ENCODE peak calls at places on chromosome 7, in four cellular contexts. One of them, this sample, is unnamed.

GRCh38 chr7:2258661-2259365 is 16.8 kb downstream of the NUDT1 start:
- DNase-seq in fibroblast of lung: no peak
- DNase-seq in tibial artery: no peak
- DNase-seq in upper lobe of left lung: no peak
- DNase-seq in this sample: no peak

GRCh38 chr7:2637505-2638223 is 5.9 kb downstream of the TTYH3 start:
- DNase-seq in upper lobe of left lung: peak; percentile 73
- DNase-seq in fibroblast of lung: no peak
- DNase-seq in tibial artery: peak; percentile 83
- DNase-seq in this sample: no peak

GRCh38 chr7:78702770-78703169 is 750.7 kb downstream of the MAGI2 start:
- DNase-seq in upper lobe of left lung: no peak
- DNase-seq in tibial artery: no peak
- DNase-seq in fibroblast of lung: peak; percentile 98
- DNase-seq in this sample: no peak

GRCh38 chr7:154744226-154744860 is 258.6 kb downstream of the PAXIP1 start:
- DNase-seq in fibroblast of lung: no peak
- DNase-seq in upper lobe of left lung: no peak
- DNase-seq in tibial artery: no peak
- DNase-seq in this sample: no peak

GRCh38 chr7:148303295-148304013 is 287.1 kb upstream of the C7orf33 start:
- DNase-seq in upper lobe of left lung: no peak
- DNase-seq in fibroblast of lung: peak; percentile 14
- DNase-seq in tibial artery: peak; percentile 77
- DNase-seq in this sample: no peak

GRCh38 chr7:90178166-90178565 is 23.9 kb downstream of the STEAP1 start:
- DNase-seq in tibial artery: no peak
- DNase-seq in upper lobe of left lung: no peak
- DNase-seq in fibroblast of lung: no peak
- DNase-seq in this sample: no peak

GRCh38 chr7:93120981-93121549 is 3.3 kb upstream of the SAMD9 start:
- DNase-seq in fibroblast of lung: no peak
- DNase-seq in tibial artery: no peak
- DNase-seq in upper lobe of left lung: no peak
- DNase-seq in this sample: no peak

GRCh38 chr7:75565129-75565528 is 73.0 kb downstream of the SPDYE5 start:
- DNase-seq in upper lobe of left lung: peak; percentile 48
- DNase-seq in tibial artery: no peak
- DNase-seq in fibroblast of lung: peak; percentile 96
- DNase-seq in this sample: no peak

GRCh38 chr7:117157121-117157870 is 165.6 kb downstream of the WNT2 start:
- DNase-seq in fibroblast of lung: peak; percentile 97
- DNase-seq in upper lobe of left lung: peak; percentile 26
- DNase-seq in tibial artery: peak; percentile 75
- DNase-seq in this sample: no peak

GRCh38 chr7:52911326-52911725 is 124.1 kb upstream of the POM121L12 start:
- DNase-seq in tibial artery: no peak
- DNase-seq in upper lobe of left lung: no peak
- DNase-seq in fibroblast of lung: no peak
- DNase-seq in this sample: no peak

GRCh38 chr7:45055016-45055415 is 33.8 kb downstream of the NACAD start:
- DNase-seq in upper lobe of left lung: no peak
- DNase-seq in fibroblast of lung: peak; percentile 7
- DNase-seq in tibial artery: no peak
- DNase-seq in this sample: no peak

GRCh38 chr7:83475403-83475802 is 173.5 kb downstream of the SEMA3E start:
- DNase-seq in upper lobe of left lung: no peak
- DNase-seq in fibroblast of lung: no peak
- DNase-seq in tibial artery: no peak
- DNase-seq in this sample: no peak

GRCh38 chr7:111560773-111561658 is 1.3 kb downstream of the IMMP2L start:
- DNase-seq in upper lobe of left lung: no peak
- DNase-seq in tibial artery: no peak
- DNase-seq in fibroblast of lung: peak; percentile 37
- DNase-seq in this sample: no peak

GRCh38 chr7:105268511-105269392 is 120.0 kb downstream of the SRPK2 start:
- DNase-seq in upper lobe of left lung: no peak
- DNase-seq in tibial artery: no peak
- DNase-seq in fibroblast of lung: peak; percentile 70
- DNase-seq in this sample: no peak

GRCh38 chr7:128266891-128267839 is 26.1 kb downstream of the LEP start:
- DNase-seq in fibroblast of lung: peak; percentile 70
- DNase-seq in upper lobe of left lung: no peak
- DNase-seq in tibial artery: peak; percentile 74
- DNase-seq in this sample: no peak

GRCh38 chr7:132317856-132318255 is 258.4 kb downstream of the PLXNA4 start:
- DNase-seq in fibroblast of lung: no peak
- DNase-seq in tibial artery: no peak
- DNase-seq in upper lobe of left lung: no peak
- DNase-seq in this sample: no peak

GRCh38 chr7:102148799-102149198 is 137.9 kb upstream of the SH2B2 start:
- DNase-seq in upper lobe of left lung: no peak
- DNase-seq in fibroblast of lung: no peak
- DNase-seq in tibial artery: no peak
- DNase-seq in this sample: no peak

GRCh38 chr7:80876894-80877414 is 41.9 kb downstream of the SEMA3C start:
- DNase-seq in fibroblast of lung: peak; percentile 85
- DNase-seq in upper lobe of left lung: no peak
- DNase-seq in tibial artery: no peak
- DNase-seq in this sample: no peak

GRCh38 chr7:127477285-127478039 is 85.0 kb upstream of the ZNF800 start:
- DNase-seq in fibroblast of lung: no peak
- DNase-seq in tibial artery: no peak
- DNase-seq in upper lobe of left lung: no peak
- DNase-seq in this sample: no peak

GRCh38 chr7:53437336-53437735 is 401.9 kb downstream of the POM121L12 start:
- DNase-seq in fibroblast of lung: no peak
- DNase-seq in tibial artery: no peak
- DNase-seq in upper lobe of left lung: no peak
- DNase-seq in this sample: no peak

GRCh38 chr7:64463636-64464375 is 99.1 kb downstream of the ZNF680 start:
- DNase-seq in tibial artery: peak; percentile 88
- DNase-seq in upper lobe of left lung: peak; percentile 38
- DNase-seq in fibroblast of lung: peak; percentile 70
- DNase-seq in this sample: peak; percentile 22

GRCh38 chr7:157465597-157466348 is 129.0 kb downstream of the DNAJB6 start:
- DNase-seq in tibial artery: no peak
- DNase-seq in fibroblast of lung: no peak
- DNase-seq in upper lobe of left lung: no peak
- DNase-seq in this sample: no peak

GRCh38 chr7:88200793-88201192 is 19.0 kb downstream of the SRI start:
- DNase-seq in fibroblast of lung: no peak
- DNase-seq in upper lobe of left lung: no peak
- DNase-seq in tibial artery: no peak
- DNase-seq in this sample: no peak

GRCh38 chr7:121085922-121086321 is 97.4 kb downstream of the CPED1 start:
- DNase-seq in upper lobe of left lung: no peak
- DNase-seq in tibial artery: no peak
- DNase-seq in fibroblast of lung: peak; percentile 40
- DNase-seq in this sample: no peak

GRCh38 chr7:138125598-138126111 is 49.4 kb downstream of the AKR1D1 start:
- DNase-seq in fibroblast of lung: peak; percentile 74
- DNase-seq in tibial artery: no peak
- DNase-seq in upper lobe of left lung: no peak
- DNase-seq in this sample: no peak

GRCh38 chr7:50835156-50835555 is 52.5 kb upstream of the GRB10 start:
- DNase-seq in fibroblast of lung: peak; percentile 36
- DNase-seq in tibial artery: no peak
- DNase-seq in upper lobe of left lung: no peak
- DNase-seq in this sample: no peak

GRCh38 chr7:127683776-127684681 is 32.0 kb downstream of the SND1 start:
- DNase-seq in tibial artery: no peak
- DNase-seq in fibroblast of lung: no peak
- DNase-seq in upper lobe of left lung: no peak
- DNase-seq in this sample: no peak

GRCh38 chr7:127107601-127108007 is 145.1 kb downstream of the GRM8 start:
- DNase-seq in fibroblast of lung: peak; percentile 31
- DNase-seq in tibial artery: no peak
- DNase-seq in upper lobe of left lung: peak; percentile 25
- DNase-seq in this sample: peak; percentile 1

GRCh38 chr7:27200761-27201230 is 905 bp upstream of the HOXA13 start:
- DNase-seq in fibroblast of lung: no peak
- DNase-seq in upper lobe of left lung: no peak
- DNase-seq in tibial artery: peak; percentile 51
- DNase-seq in this sample: no peak

GRCh38 chr7:27201231-27202017 is 1.5 kb upstream of the HOXA13 start:
- DNase-seq in tibial artery: peak; percentile 52
- DNase-seq in fibroblast of lung: no peak
- DNase-seq in upper lobe of left lung: no peak
- DNase-seq in this sample: no peak

GRCh38 chr7:27198871-27199801 is 755 bp downstream of the HOXA13 start:
- DNase-seq in upper lobe of left lung: no peak
- DNase-seq in tibial artery: peak; percentile 66
- DNase-seq in fibroblast of lung: no peak
- DNase-seq in this sample: no peak

GRCh38 chr7:27198138-27198841 is 1.6 kb downstream of the HOXA13 start:
- DNase-seq in tibial artery: peak; percentile 57
- DNase-seq in fibroblast of lung: no peak
- DNase-seq in upper lobe of left lung: no peak
- DNase-seq in this sample: no peak

DNA sequence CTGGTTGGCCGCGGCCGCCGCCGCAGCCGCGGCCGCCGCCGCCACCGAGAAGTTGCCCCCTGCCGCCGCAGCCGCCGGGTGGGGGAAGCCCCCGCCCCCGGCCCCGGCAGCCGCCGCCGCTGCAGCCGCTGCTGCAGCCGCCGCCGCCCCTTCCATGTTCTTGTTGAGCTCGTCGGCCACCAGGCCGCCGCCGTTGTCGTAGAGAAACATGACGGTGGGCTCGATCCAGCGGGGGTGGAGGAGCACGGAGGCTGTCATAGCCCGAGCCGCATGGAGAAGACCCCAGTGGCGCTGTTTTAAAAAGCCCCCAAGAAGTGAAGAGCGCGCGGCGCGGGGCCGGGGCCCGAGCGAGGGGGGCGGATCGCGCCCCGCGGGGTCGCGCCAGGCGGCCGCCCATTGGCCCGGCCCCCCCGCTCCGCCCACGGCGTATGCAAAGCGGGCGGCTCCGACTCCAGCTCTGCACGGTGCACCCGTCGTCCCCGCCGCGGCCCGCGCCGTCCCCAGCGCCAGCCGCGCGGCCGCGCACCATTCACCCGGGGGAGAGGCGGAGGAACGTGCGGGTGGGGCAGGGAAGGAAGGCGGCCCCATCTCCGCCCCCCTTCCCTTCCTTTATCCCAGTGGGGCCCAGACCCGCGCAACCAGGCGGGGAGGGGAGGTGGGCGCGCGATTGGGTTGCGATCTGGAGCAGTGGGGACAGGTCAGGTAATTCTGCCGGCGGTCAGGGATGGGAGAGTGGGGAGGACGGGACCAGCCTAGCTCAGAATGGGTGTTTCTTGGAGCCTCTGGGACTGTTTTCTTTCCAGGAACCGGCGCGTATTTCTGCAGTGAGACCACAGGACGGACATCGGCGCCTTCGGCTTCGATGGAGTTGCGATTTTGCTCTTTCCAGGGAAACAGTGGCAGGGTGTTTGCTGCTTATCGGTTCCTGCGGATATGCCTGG is at the start of gene HOXA13:
- DNase-seq in upper lobe of left lung: no peak
- DNase-seq in fibroblast of lung: no peak
- DNase-seq in tibial artery: peak; percentile 65
- DNase-seq in this sample: no peak
- H3K27ac ChIP-seq in upper lobe of left lung: no peak within 1 kb of the TSS
- H3K27ac ChIP-seq in fibroblast of lung: no peak within 1 kb of the TSS
- H3K27ac ChIP-seq in tibial artery: no peak within 1 kb of the TSS
- H3K27ac ChIP-seq in this sample: no peak within 1 kb of the TSS

DNA sequence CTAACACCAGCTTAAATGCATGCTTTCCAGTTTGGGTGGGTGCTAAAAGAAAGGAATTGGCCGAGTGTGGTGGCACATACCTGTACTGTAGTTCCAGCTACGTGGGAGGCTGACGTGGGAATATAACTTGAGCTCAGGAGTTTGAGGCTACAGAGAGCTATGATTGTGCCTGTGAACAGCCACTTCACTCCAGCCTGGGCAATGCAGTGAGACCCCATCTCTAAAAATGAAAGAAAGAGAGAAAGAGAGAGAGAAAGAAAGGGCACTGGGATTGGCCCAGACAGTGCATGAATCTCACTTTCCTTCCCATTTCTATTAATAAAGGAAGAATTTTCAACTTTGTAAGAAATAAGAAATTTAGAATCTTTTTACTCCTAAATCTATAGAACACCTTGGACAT is 265.4 kb downstream of the CREB5 start:
- DNase-seq in upper lobe of left lung: no peak
- DNase-seq in fibroblast of lung: no peak
- DNase-seq in tibial artery: no peak
- DNase-seq in this sample: no peak
- H3K4me3 ChIP-seq in upper lobe of left lung: no peak overlapping the region
- H3K4me3 ChIP-seq in fibroblast of lung: no peak overlapping the region
- H3K4me3 ChIP-seq in tibial artery: no peak overlapping the region
- H3K4me3 ChIP-seq in this sample: no peak overlapping the region

GRCh38 chr7:97020601-97021442 is 3.8 kb downstream of the DLX5 start:
- DNase-seq in upper lobe of left lung: no peak
- DNase-seq in tibial artery: no peak
- DNase-seq in fibroblast of lung: no peak
- DNase-seq in this sample: no peak
- H3K27me3 ChIP-seq in upper lobe of left lung: no peaks in the 10 kb centered on the region
- H3K27me3 ChIP-seq in tibial artery: peaks cover 100% of the 10 kb centered on the region
- H3K27me3 ChIP-seq in fibroblast of lung: peaks cover 68% of the 10 kb centered on the region
- H3K27me3 ChIP-seq in this sample: peaks cover 65% of the 10 kb centered on the region

GRCh38 chr7:130071701-130072622 is 1.6 kb downstream of the KLHDC10 start:
- DNase-seq in upper lobe of left lung: peak; percentile 73
- DNase-seq in fibroblast of lung: peak; percentile 86
- DNase-seq in tibial artery: no peak
- DNase-seq in this sample: peak; percentile 28
- H3K27ac ChIP-seq in upper lobe of left lung: no peak overlapping the region
- H3K27ac ChIP-seq in fibroblast of lung: no peak overlapping the region
- H3K27ac ChIP-seq in tibial artery: no peak overlapping the region
- H3K27ac ChIP-seq in this sample: no peak overlapping the region

DNA sequence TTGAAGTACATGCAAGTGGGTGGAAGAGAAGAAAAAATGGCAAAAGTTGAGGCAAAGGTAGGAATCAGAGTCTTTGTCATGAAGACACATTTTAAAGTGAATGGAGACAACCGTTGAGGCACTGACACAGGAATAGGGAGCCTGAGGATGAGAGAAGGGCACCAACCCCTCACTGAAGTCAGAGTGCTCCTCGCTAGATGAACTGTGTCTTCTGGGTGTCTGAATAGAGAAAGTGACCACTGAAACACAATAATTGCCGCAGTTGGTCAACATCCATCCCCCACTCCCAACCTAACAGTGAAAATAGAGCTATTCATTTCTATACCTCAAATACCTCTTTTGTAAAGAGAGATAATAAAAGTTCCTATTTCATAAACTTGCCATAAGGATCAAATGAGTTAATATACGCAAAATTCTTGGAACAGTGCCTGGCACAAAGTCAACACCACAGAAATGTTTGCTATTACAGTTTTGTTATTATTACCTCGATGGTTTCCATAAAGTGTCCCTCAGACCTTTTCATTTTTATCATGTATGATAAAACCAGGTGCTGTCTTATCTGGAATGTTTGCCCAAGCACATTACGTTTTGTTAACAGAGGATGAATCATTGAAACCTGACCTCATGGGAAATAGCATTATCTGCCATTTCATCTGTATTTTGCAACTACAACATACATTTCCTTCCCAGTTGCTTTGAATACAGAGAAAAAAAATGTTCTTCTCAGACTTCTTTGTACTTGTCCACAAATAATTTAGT is 61.8 kb upstream of the SP4 start:
- DNase-seq in upper lobe of left lung: no peak
- DNase-seq in tibial artery: no peak
- DNase-seq in fibroblast of lung: peak; percentile 18
- DNase-seq in this sample: no peak
- H3K4me3 ChIP-seq in upper lobe of left lung: no peak overlapping the region
- H3K4me3 ChIP-seq in tibial artery: no peak overlapping the region
- H3K4me3 ChIP-seq in fibroblast of lung: no peak overlapping the region
- H3K4me3 ChIP-seq in this sample: no peak overlapping the region

GRCh38 chr7:32929430-32930161 is 27.6 kb upstream of the FKBP9 start:
- DNase-seq in upper lobe of left lung: no peak
- DNase-seq in fibroblast of lung: no peak
- DNase-seq in tibial artery: no peak
- DNase-seq in this sample: no peak
- H3K27me3 ChIP-seq in upper lobe of left lung: no peaks in the 10 kb centered on the region
- H3K27me3 ChIP-seq in fibroblast of lung: no peaks in the 10 kb centered on the region
- H3K27me3 ChIP-seq in tibial artery: no peaks in the 10 kb centered on the region
- H3K27me3 ChIP-seq in this sample: no peaks in the 10 kb centered on the region

This sample was measured in effector memory CD4-positive, alpha-beta T cell.